ENCODE peak calls at places on chromosomes 1 and 21, in nine cellular contexts. F is aorta, Y is right cardiac atrium, U is suprapubic skin, M is A549, Q is GM23338, E is Panc1, V is endodermal cell, J is IMR-90. P is an unnamed sample.

GRCh38 chr1:29686012-29686930 is 449.9 kb downstream of the PTPRU start:
- DNase-seq in U (peak; percentile 54), Q (no peak), J (no peak), M (no peak), V (peak; percentile 36), F (no peak), E (no peak), Y (no peak), P (peak; percentile 46)

GRCh38 chr1:27509127-27510080 is 19.4 kb upstream of the WASF2 start:
- DNase-seq in J (no peak), F (no peak), Q (no peak), V (peak; percentile 38), U (no peak), E (no peak), M (no peak), Y (peak; percentile 27), P (no peak)

GRCh38 chr1:202498542-202498941 is 150.0 kb downstream of the PPP1R12B start:
- DNase-seq in Y (no peak), V (no peak), E (no peak), Q (peak; percentile 12), J (peak; percentile 49), M (no peak), F (no peak), U (no peak), P (no peak)

GRCh38 chr1:20449736-20450311 is 36.2 kb downstream of the CAMK2N1 start:
- DNase-seq in U (no peak), Y (no peak), F (no peak), E (no peak), M (peak; percentile 34), V (no peak), Q (no peak), J (peak; percentile 72), P (no peak)

GRCh38 chr1:93061895-93062792 is 16.9 kb upstream of the MTF2 start:
- DNase-seq in M (peak; percentile 32), V (peak; percentile 76), U (no peak), J (peak; percentile 36), Y (no peak), F (no peak), E (no peak), Q (peak; percentile 81), P (no peak)

GRCh38 chr1:209257454-209257853 is 326.1 kb upstream of the CAMK1G start:
- DNase-seq in Q (no peak), V (no peak), F (no peak), Y (no peak), U (no peak), E (no peak), J (no peak), M (no peak), P (no peak)

GRCh38 chr1:215473943-215474342 is 93.2 kb upstream of the KCTD3 start:
- DNase-seq in J (peak; percentile 5), Q (peak; percentile 8), Y (no peak), F (no peak), M (no peak), U (no peak), V (no peak), E (no peak), P (no peak)

GRCh38 chr1:76901158-76901767 is 34.0 kb downstream of the ST6GALNAC5 start:
- DNase-seq in V (peak; percentile 77), F (no peak), M (peak; percentile 43), Y (peak; percentile 39), U (no peak), J (peak; percentile 58), Q (peak; percentile 80), E (peak; percentile 36), P (no peak)

GRCh38 chr1:35097224-35097623 is 18.0 kb downstream of the ZMYM1 start:
- DNase-seq in E (no peak), F (no peak), Y (no peak), Q (no peak), V (no peak), M (no peak), U (no peak), J (no peak), P (no peak)

GRCh38 chr21:22965455-22966125 is 1967.4 kb downstream of the NCAM2 start:
- DNase-seq in Q (peak; percentile 12), V (peak; percentile 48), E (no peak), J (no peak), Y (no peak), M (no peak), U (no peak), F (no peak), P (no peak)

GRCh38 chr21:32753818-32754610 is 17.5 kb downstream of the PAXBP1 start:
- DNase-seq in E (no peak), J (no peak), M (no peak), V (no peak), U (no peak), Q (peak; percentile 13), F (no peak), Y (no peak), P (no peak)

GRCh38 chr1:109687641-109688499 is at the start of gene GSTM1:
- DNase-seq in M (no peak), Q (no peak), U (no peak), E (no peak), J (no peak), Y (no peak), V (peak; percentile 87), F (peak; percentile 93), P (peak; percentile 80)

GRCh38 chr1:203135636-203136305 is 8.2 kb downstream of the ADORA1 start:
- DNase-seq in U (no peak), V (no peak), J (no peak), E (no peak), F (no peak), Y (no peak), M (no peak), Q (no peak), P (no peak)

GRCh38 chr1:220901906-220902305 is 22.7 kb downstream of the HLX start:
- DNase-seq in Q (no peak), Y (no peak), J (peak; percentile 59), V (no peak), M (no peak), U (no peak), F (no peak), E (no peak), P (no peak)

GRCh38 chr1:119314001-119314796 is 54.4 kb upstream of the HAO2 start:
- DNase-seq in J (no peak), M (no peak), Y (no peak), U (no peak), V (no peak), F (no peak), Q (no peak), E (no peak), P (no peak)

GRCh38 chr1:201313086-201313485 is 29.8 kb downstream of the PKP1 start:
- DNase-seq in U (no peak), Q (no peak), V (no peak), Y (no peak), J (no peak), E (no peak), F (no peak), M (no peak), P (no peak)

GRCh38 chr21:14383596-14384210 is 757 bp upstream of the HSPA13 start:
- DNase-seq in M (peak; percentile 16), J (peak; percentile 5), V (no peak), E (no peak), U (no peak), Y (no peak), F (no peak), Q (peak; percentile 31), P (no peak)

GRCh38 chr1:54124472-54124871 is 28.3 kb downstream of the CDCP2 start:
- DNase-seq in U (no peak), F (no peak), M (no peak), V (peak; percentile 53), J (no peak), Q (peak; percentile 70), E (no peak), Y (no peak), P (no peak)

GRCh38 chr21:42562258-42562657 is 48.6 kb downstream of the SLC37A1 start:
- DNase-seq in U (peak; percentile 24), E (no peak), J (no peak), V (peak; percentile 18), F (no peak), Y (no peak), Q (no peak), M (no peak), P (no peak)

GRCh38 chr21:42563261-42564045 is 49.8 kb downstream of the SLC37A1 start:
- DNase-seq in E (no peak), Y (peak; percentile 18), M (no peak), Q (no peak), F (peak; percentile 29), U (peak; percentile 72), V (peak; percentile 21), J (no peak), P (no peak)

GRCh38 chr21:42562816-42563215 is 49.2 kb downstream of the SLC37A1 start:
- DNase-seq in F (no peak), Y (peak; percentile 17), U (peak; percentile 50), M (no peak), E (no peak), J (no peak), V (peak; percentile 28), Q (no peak), P (no peak)

GRCh38 chr21:42560517-42561179 is 47.0 kb downstream of the SLC37A1 start:
- DNase-seq in J (no peak), V (no peak), F (peak; percentile 7), U (peak; percentile 66), Y (peak; percentile 11), E (no peak), Q (no peak), M (no peak), P (no peak)

GRCh38 chr21:42561742-42562141 is 48.1 kb downstream of the SLC37A1 start:
- DNase-seq in M (no peak), V (peak; percentile 36), J (no peak), F (no peak), Y (peak; percentile 29), U (peak; percentile 65), Q (no peak), E (no peak), P (no peak)
- H3K27ac ChIP-seq in M (no peak overlapping the region), V (no peak overlapping the region), J (no peak overlapping the region), F (no peak overlapping the region), Y (no peak overlapping the region), U (no peak overlapping the region), Q (no peak overlapping the region), E (no peak overlapping the region), P (no peak overlapping the region)

GRCh38 chr1:100552031-100552430 is 14.1 kb downstream of the GPR88 start:
- DNase-seq in Y (no peak), V (no peak), M (no peak), J (no peak), Q (no peak), E (no peak), U (no peak), F (no peak), P (no peak)
- H3K4me3 ChIP-seq in Y (no peak overlapping the region), V (no peak overlapping the region), M (no peak overlapping the region), J (no peak overlapping the region), Q (no peak overlapping the region), E (no peak overlapping the region), U (no peak overlapping the region), F (no peak overlapping the region), P (no peak overlapping the region)

GRCh38 chr1:10309240-10310011 is 89.4 kb upstream of the PGD start:
- DNase-seq in J (no peak), E (no peak), Y (no peak), V (no peak), Q (no peak), F (no peak), U (no peak), M (no peak), P (no peak)
- H3K27ac ChIP-seq in J (no peak overlapping the region), E (no peak overlapping the region), Y (no peak overlapping the region), V (no peak overlapping the region), Q (peak overlapping the region; percentile 36), F (no peak overlapping the region), U (peak overlapping the region; percentile 31), M (no peak overlapping the region), P (no peak overlapping the region)

DNA sequence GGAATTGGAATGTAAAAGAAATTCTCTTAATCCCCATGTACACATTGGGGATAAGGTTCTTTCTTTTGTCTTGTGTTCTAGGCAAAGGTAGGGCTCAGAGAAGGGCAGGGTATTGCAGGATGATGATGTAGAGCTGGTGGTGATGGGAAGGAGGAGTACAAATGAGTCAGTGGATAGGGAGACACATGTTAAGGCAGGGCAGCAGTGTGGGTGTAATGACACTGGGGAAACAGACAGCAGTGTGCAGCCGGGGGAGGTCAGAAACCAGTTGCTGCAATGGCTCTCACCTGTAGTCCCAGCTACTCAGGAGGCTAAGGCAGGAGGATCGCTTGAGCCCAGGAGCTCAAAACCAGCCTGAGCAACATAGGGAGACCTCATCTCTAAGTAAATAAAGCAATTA is 5.1 kb downstream of the NLRP3 start:
- DNase-seq in J (no peak), E (no peak), U (no peak), Y (no peak), Q (no peak), F (no peak), M (no peak), V (no peak), P (no peak)
- H3K4me3 ChIP-seq in J (no peak overlapping the region), E (no peak overlapping the region), U (no peak overlapping the region), Y (no peak overlapping the region), Q (no peak overlapping the region), F (no peak overlapping the region), M (no peak overlapping the region), V (no peak overlapping the region), P (no peak overlapping the region)